ENCODE peak calls at places on chromosomes 7 and 10, in seven cellular contexts. W, R, S, X, T, F and U are unnamed samples.

GRCh38 chr10:124524991-124525653 is 63.5 kb downstream of the LHPP start:
- DNase-seq in F (no peak), X (peak; percentile 15), W (no peak), S (no peak), T (no peak), R (no peak), U (no peak)

GRCh38 chr10:69367469-69367868 is 49.2 kb downstream of the TACR2 start:
- DNase-seq in X (no peak), W (no peak), F (no peak), T (no peak), R (no peak), S (no peak), U (no peak)

GRCh38 chr10:51001587-51001986 is 72.7 kb upstream of the PRKG1 start:
- DNase-seq in F (peak; percentile 21), S (no peak), R (no peak), W (no peak), X (peak; percentile 54), T (peak; percentile 11), U (no peak)

GRCh38 chr10:785539-786214 is 96.2 kb upstream of the DIP2C start:
- DNase-seq in T (peak; percentile 21), S (no peak), F (no peak), R (peak; percentile 12), X (no peak), W (no peak), U (no peak)

GRCh38 chr7:30707391-30708351 is 25.4 kb upstream of the CRHR2 start:
- DNase-seq in S (no peak), F (no peak), X (no peak), T (no peak), R (no peak), W (no peak), U (no peak)

GRCh38 chr10:62098278-62099121 is 170.1 kb downstream of the RTKN2 start:
- DNase-seq in X (no peak), S (no peak), T (no peak), W (no peak), R (no peak), F (no peak), U (no peak)

GRCh38 chr7:107938448-107939250 is 47.7 kb downstream of the DLD start:
- DNase-seq in T (no peak), S (no peak), W (no peak), X (peak; percentile 57), F (no peak), R (no peak), U (no peak)

GRCh38 chr7:24978837-24979469 is 1.0 kb downstream of the OSBPL3 start:
- DNase-seq in R (no peak), X (peak; percentile 30), T (no peak), S (no peak), W (no peak), F (no peak), U (no peak)

GRCh38 chr7:142033154-142033553 is 37.5 kb downstream of the MGAM start:
- DNase-seq in F (no peak), T (no peak), X (no peak), R (no peak), S (no peak), W (no peak), U (no peak)

GRCh38 chr10:125130886-125131285 is 29.5 kb downstream of the CTBP2 start:
- DNase-seq in W (no peak), S (no peak), X (no peak), F (no peak), R (no peak), T (no peak), U (no peak)

GRCh38 chr7:14419554-14419953 is 430.1 kb upstream of the ETV1 start:
- DNase-seq in F (no peak), X (peak; percentile 6), S (no peak), T (no peak), R (no peak), W (no peak), U (no peak)

GRCh38 chr10:86536294-86536861 is 14.8 kb upstream of the WAPL start:
- DNase-seq in R (peak; percentile 56), W (no peak), S (no peak), T (peak; percentile 61), F (peak; percentile 59), X (no peak), U (no peak)

GRCh38 chr10:30493609-30494530 is 59.9 kb downstream of the MAP3K8 start:
- DNase-seq in W (no peak), T (no peak), F (no peak), S (peak; percentile 26), R (peak; percentile 38), X (peak; percentile 43), U (peak; percentile 68)

GRCh38 chr10:117530791-117531190 is 11.8 kb upstream of the EMX2 start:
- DNase-seq in S (no peak), R (no peak), X (no peak), T (no peak), F (no peak), W (no peak), U (no peak)

GRCh38 chr7:110922906-110923305 is 168.0 kb upstream of the LRRN3 start:
- DNase-seq in W (no peak), F (no peak), T (no peak), X (peak; percentile 80), S (no peak), R (no peak), U (peak; percentile 62)

GRCh38 chr10:13276749-13277394 is 23.0 kb downstream of the PHYH start:
- DNase-seq in S (no peak), W (no peak), R (no peak), X (peak; percentile 63), T (no peak), F (no peak), U (peak; percentile 7)

GRCh38 chr7:77354484-77354883 is 61.7 kb downstream of the GSAP start:
- DNase-seq in R (no peak), X (no peak), T (no peak), S (no peak), F (no peak), W (no peak), U (no peak)

GRCh38 chr10:35564276-35564982 is 40.7 kb upstream of the GJD4 start:
- DNase-seq in F (no peak), S (peak; percentile 15), X (peak; percentile 38), W (no peak), R (no peak), T (peak; percentile 50), U (peak; percentile 31)

GRCh38 chr10:24872049-24872789 is 80.2 kb downstream of the PRTFDC1 start:
- DNase-seq in F (no peak), S (no peak), X (no peak), W (no peak), R (no peak), T (no peak), U (no peak)

GRCh38 chr10:132387723-132388210 is 9.2 kb upstream of the PWWP2B start:
- DNase-seq in T (peak; percentile 94), W (peak; percentile 68), S (no peak), R (peak; percentile 94), X (peak; percentile 43), F (peak; percentile 99), U (peak; percentile 36)

GRCh38 chr7:157477550-157478212 is 140.9 kb downstream of the DNAJB6 start:
- DNase-seq in S (no peak), F (no peak), R (no peak), W (no peak), T (no peak), X (no peak), U (no peak)

GRCh38 chr7:27154901-27155815 is 1.3 kb downstream of the HOXA7 start:
- DNase-seq in F (no peak), R (no peak), W (no peak), T (no peak), X (no peak), S (no peak), U (no peak)

GRCh38 chr10:110006358-110007170 is 1.2 kb upstream of the ADD3 start:
- DNase-seq in S (no peak), T (peak; percentile 20), R (no peak), F (peak; percentile 12), X (peak; percentile 80), W (peak; percentile 54), U (peak; percentile 78)

GRCh38 chr10:104036518-104037260 is 49.0 kb downstream of the COL17A1 start:
- DNase-seq in F (no peak), W (no peak), S (no peak), R (peak; percentile 8), T (peak; percentile 10), X (no peak), U (no peak)

GRCh38 chr7:27205325-27206280 is 5.7 kb upstream of the HOXA13 start:
- DNase-seq in S (no peak), T (no peak), F (no peak), X (no peak), W (no peak), R (no peak), U (no peak)

GRCh38 chr7:94288091-94288490 is 106.6 kb upstream of the COL1A2 start:
- DNase-seq in T (no peak), R (no peak), W (no peak), S (no peak), F (no peak), X (no peak), U (no peak)

GRCh38 chr7:43454936-43455518 is 127.9 kb upstream of the STK17A start:
- DNase-seq in S (no peak), F (peak; percentile 71), X (peak; percentile 66), W (peak; percentile 62), R (peak; percentile 65), T (peak; percentile 67), U (peak; percentile 29)

GRCh38 chr10:118957966-118958365 is 71.5 kb upstream of the NANOS1 start:
- DNase-seq in R (no peak), W (no peak), F (no peak), X (no peak), T (no peak), S (no peak), U (no peak)

GRCh38 chr7:16080131-16080530 is 341.2 kb downstream of the CRPPA start:
- DNase-seq in T (no peak), S (no peak), X (no peak), R (no peak), W (no peak), F (no peak), U (no peak)

GRCh38 chr10:24873281-24873683 is 79.1 kb downstream of the PRTFDC1 start:
- DNase-seq in X (peak; percentile 94), T (no peak), S (peak; percentile 24), W (peak; percentile 73), R (no peak), F (peak; percentile 19), U (peak; percentile 96)

GRCh38 chr10:119344381-119344780 is 137.0 kb downstream of the GRK5 start:
- DNase-seq in R (no peak), T (no peak), S (no peak), F (no peak), W (no peak), X (no peak), U (no peak)